ENCODE peak calls at places on chromosomes 2 and 18, in seven cellular contexts. F, Z, E, J, N, D and A are unnamed samples.

GRCh38 chr2:53994735-53995538 is 24.1 kb upstream of the PSME4 start:
- DNase-seq in F (no peak), Z (no peak), E (no peak), J (no peak), N (no peak), D (no peak), A (no peak)

GRCh38 chr2:6068441-6068935 is 376.3 kb downstream of the SOX11 start:
- DNase-seq in F (no peak), Z (no peak), E (no peak), J (no peak), N (no peak), D (no peak), A (no peak)

GRCh38 chr2:9789371-9789770 is 53.9 kb upstream of the TAF1B start:
- DNase-seq in F (no peak), Z (no peak), E (no peak), J (peak; percentile 58), N (no peak), D (no peak), A (no peak)

GRCh38 chr2:12592296-12592695 is 124.4 kb upstream of the TRIB2 start:
- DNase-seq in F (no peak), Z (no peak), E (no peak), J (no peak), N (no peak), D (no peak), A (no peak)

GRCh38 chr2:29238497-29238896 is 123.3 kb downstream of the CLIP4 start:
- DNase-seq in F (peak; percentile 29), Z (no peak), E (peak; percentile 10), J (no peak), N (peak; percentile 65), D (no peak), A (peak; percentile 78)

GRCh38 chr2:158202151-158202778 is 100.6 kb downstream of the UPP2 start:
- DNase-seq in F (no peak), Z (no peak), E (no peak), J (no peak), N (no peak), D (no peak), A (no peak)

GRCh38 chr2:241547781-241548450 is 10.6 kb upstream of the BOK start:
- DNase-seq in F (no peak), Z (no peak), E (no peak), J (no peak), N (no peak), D (no peak), A (no peak)

GRCh38 chr2:194166818-194167217 is 1490.2 kb upstream of the SLC39A10 start:
- DNase-seq in F (no peak), Z (no peak), E (peak; percentile 21), J (no peak), N (peak; percentile 38), D (no peak), A (no peak)

GRCh38 chr18:25250610-25250859 is 101.4 kb downstream of the ZNF521 start:
- DNase-seq in F (no peak), Z (no peak), E (no peak), J (no peak), N (no peak), D (no peak), A (no peak)

DNA sequence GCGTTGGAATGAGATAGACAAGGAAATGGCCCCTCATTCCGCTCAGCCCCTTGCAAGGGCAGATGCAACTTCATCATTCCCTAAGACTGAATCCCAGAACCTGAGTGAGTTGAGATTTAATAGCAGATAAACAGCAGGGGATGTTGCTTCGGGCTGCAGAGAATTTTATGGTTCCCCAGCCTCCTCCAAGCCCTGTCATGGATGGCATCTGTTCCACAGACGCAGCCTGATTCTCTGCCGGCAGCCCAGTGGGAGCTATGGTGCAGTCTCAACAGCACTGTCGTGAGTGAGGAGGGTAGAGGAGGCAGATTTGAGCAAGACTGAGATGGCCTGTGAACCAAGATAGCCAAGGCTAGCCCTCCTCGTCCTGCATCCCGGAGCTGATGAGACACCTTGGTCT is 48.9 kb downstream of the CAPN13 start:
- DNase-seq in F (peak; percentile 24), Z (no peak), E (no peak), J (no peak), N (no peak), D (no peak), A (no peak)
- TF ChIP-seq POLR2A in F (no peak), Z (no peak), E (no peak), J (no peak), N (no peak), D (no peak), A (no peak)

GRCh38 chr2:3526871-3527270 is 7.5 kb upstream of the ADI1 start:
- DNase-seq in F (no peak), Z (no peak), E (no peak), J (no peak), N (no peak), D (no peak), A (no peak)
- TF ChIP-seq POLR2A in F (no peak), Z (no peak), E (no peak), J (no peak), N (no peak), D (no peak), A (no peak)

GRCh38 chr2:219541611-219542180 is 1.9 kb downstream of the CHPF start:
- DNase-seq in F (peak; percentile 95), Z (peak; percentile 72), E (peak; percentile 86), J (peak; percentile 87), N (peak; percentile 89), D (peak; percentile 93), A (no peak)

GRCh38 chr2:219544567-219544966 is 739 bp downstream of the TMEM198 start:
- DNase-seq in F (no peak), Z (no peak), E (no peak), J (no peak), N (no peak), D (no peak), A (no peak)

GRCh38 chr2:219543596-219544358 is at the start of the genes CHPF and TMEM198:
- DNase-seq in F (peak; percentile 98), Z (peak; percentile 97), E (peak; percentile 93), J (peak; percentile 99), N (peak; percentile 96), D (peak; percentile 98), A (peak; percentile 98)

GRCh38 chr2:219540784-219541504 is 2.7 kb downstream of the CHPF start:
- DNase-seq in F (no peak), Z (no peak), E (no peak), J (no peak), N (no peak), D (no peak), A (no peak)

DNA sequence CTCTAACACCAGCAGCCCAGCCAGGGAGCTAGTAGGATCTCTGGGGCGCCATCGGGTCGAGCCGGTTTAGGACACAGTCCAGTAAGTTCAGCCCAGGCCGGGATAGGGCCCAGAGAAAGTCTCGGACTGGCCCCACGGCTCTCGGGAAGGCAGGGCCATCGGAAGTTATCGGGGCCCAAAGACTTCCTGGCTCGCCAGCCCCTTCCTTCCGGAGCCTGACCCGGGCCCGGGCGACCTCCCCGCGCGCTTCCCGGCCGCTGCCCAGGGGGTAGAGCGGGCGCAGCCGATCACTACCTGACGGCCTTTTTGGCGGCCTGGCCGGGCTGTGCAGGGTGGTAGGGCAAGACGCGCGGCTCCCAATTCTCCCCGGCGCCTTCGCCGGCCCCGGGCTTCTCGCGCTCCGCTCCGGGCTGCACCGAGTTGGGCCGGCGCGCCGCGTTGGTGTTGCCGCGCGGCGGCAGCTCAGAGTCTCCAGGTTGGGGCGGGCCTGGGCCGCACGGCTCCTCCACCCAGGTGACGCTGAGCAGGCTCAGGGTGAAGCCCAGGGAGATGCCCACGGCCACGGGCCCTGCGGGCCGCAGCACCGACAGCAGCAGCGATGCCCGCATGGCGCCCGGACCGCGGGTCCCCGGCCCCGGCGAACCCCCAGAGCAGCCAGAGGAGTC is 546 bp downstream of the CHPF start:
- DNase-seq in F (peak; percentile 58), Z (no peak), E (no peak), J (no peak), N (no peak), D (peak; percentile 41), A (peak; percentile 72)
- TF ChIP-seq POLR2A in F (no peak), Z (no peak), E (no peak), J (no peak), N (no peak), D (no peak), A (no peak)

GRCh38 chr2:171523339-171523931 is 1.2 kb downstream of the CYBRD1 start:
- DNase-seq in F (peak; percentile 82), Z (peak; percentile 74), E (peak; percentile 80), J (peak; percentile 75), N (peak; percentile 79), D (peak; percentile 71), A (peak; percentile 51)
- TF ChIP-seq POLR2A in F (no peak), Z (peak; percentile 57), E (no peak), J (peak; percentile 13), N (no peak), D (peak; percentile 47), A (no peak)

GRCh38 chr2:190987116-190987515 is 26.9 kb downstream of the STAT1 start:
- DNase-seq in F (no peak), Z (no peak), E (no peak), J (no peak), N (no peak), D (no peak), A (no peak)
- TF ChIP-seq POLR2A in F (no peak), Z (no peak), E (no peak), J (no peak), N (no peak), D (no peak), A (no peak)

GRCh38 chr18:3247243-3248061 is at the start of gene MYL12A:
- DNase-seq in F (peak; percentile 99), Z (peak; percentile 99), E (peak; percentile 98), J (peak; percentile 99), N (peak; percentile 98), D (peak; percentile 98), A (peak; percentile 82)
- TF ChIP-seq POLR2A in F (peak; percentile 97), Z (peak; percentile 94), E (peak; percentile 88), J (peak; percentile 96), N (peak; percentile 82), D (peak; percentile 99), A (peak; percentile 71)

DNA sequence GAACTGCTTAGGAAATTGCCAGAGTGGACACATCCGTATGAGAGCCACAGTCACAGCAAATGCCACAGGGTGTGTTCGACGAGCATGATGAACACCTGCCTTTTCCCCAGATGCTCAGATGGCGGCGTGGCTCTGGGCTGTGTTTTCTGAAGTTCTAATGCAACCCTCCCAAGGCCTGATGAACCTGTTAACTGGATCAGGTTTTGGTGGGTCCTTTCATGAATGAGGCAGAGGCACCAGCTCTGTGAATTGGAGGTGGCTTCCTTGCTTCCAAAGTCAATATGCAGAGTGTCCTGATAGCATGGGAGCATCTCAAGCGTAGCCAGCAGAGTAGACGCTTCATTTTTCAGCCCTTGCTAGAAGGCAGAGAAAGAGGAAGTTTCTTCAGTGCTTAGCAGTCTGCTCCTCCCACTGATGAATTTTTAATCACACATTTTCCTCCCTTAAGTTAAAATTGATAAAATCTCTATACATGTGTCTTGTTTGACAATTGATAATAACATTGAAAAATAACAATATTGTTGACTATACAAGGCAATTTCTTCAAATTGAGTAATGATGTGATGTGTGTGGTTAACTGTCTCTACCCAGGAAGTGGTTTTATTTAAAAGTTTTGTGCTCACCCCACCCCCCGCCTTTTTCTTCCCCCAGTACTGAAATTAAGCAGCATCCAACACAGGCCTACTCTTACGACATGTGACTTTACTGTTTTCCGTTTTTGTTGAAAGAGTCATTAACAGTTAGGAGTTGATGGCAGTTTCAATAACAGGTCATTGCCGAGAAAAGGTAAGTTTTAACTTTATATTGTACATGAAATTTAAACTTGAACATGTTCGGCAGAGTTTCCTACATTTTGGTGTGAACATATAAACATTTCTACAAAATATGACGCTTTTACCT is at the start of gene ARHGAP15:
- DNase-seq in F (peak; percentile 87), Z (peak; percentile 32), E (peak; percentile 83), J (peak; percentile 44), N (no peak), D (peak; percentile 39), A (no peak)
- TF ChIP-seq POLR2A in F (no peak), Z (no peak), E (peak; percentile 74), J (no peak), N (no peak), D (peak; percentile 40), A (no peak)